ENCODE peak calls at places on chromosomes 1 and 21, in five cellular contexts. H is fibroblast of the conjunctiva; J is pulmonary artery endothelial cell; S is NCI-H1694; P is activated T-helper 1 cell treated with anti-CD3 and anti-CD28 coated beads, Interleukin-2, amount 50 U/mL, for 16 hours. C is an unnamed sample.
A peak's percentile ranks its signal among the peaks of the same experiment; 100 is the strongest.

GRCh38 chr1:43541721-43542401 is 11.2 kb downstream of the PTPRF start:
- DNase-seq in S (no peak), H (no peak), P (no peak), J (no peak), C (no peak)

GRCh38 chr1:184483101-184483813 is 96.4 kb downstream of the C1orf21 start:
- DNase-seq in S (no peak), H (peak; percentile 34), J (no peak), P (no peak), C (peak; percentile 49)

GRCh38 chr21:26453258-26453657 is 119.8 kb downstream of the CYYR1 start:
- DNase-seq in H (no peak), P (no peak), J (no peak), S (no peak), C (no peak)

GRCh38 chr1:185825556-185825955 is 91.4 kb downstream of the HMCN1 start:
- DNase-seq in J (no peak), S (no peak), P (no peak), H (peak; percentile 22), C (no peak)

GRCh38 chr1:209983953-209984352 is 45.9 kb downstream of the SYT14 start:
- DNase-seq in J (no peak), H (no peak), S (no peak), P (no peak), C (no peak)

GRCh38 chr21:36166705-36167104 is 10.1 kb downstream of the DOP1B start:
- DNase-seq in S (no peak), J (no peak), H (no peak), P (no peak), C (no peak)

GRCh38 chr1:153352523-153352922 is 3.9 kb upstream of the PGLYRP4 start:
- DNase-seq in H (peak; percentile 59), P (peak; percentile 23), J (no peak), S (peak; percentile 94), C (peak; percentile 14)

GRCh38 chr1:31764307-31765040 is at the start of gene ADGRB2:
- DNase-seq in H (no peak), P (no peak), J (no peak), S (no peak), C (no peak)

GRCh38 chr1:246182149-246182851 is 324.8 kb downstream of the SMYD3 start:
- DNase-seq in P (no peak), S (no peak), H (no peak), J (no peak), C (no peak)

GRCh38 chr1:204322329-204322868 is 37.3 kb downstream of the PLEKHA6 start:
- DNase-seq in P (no peak), J (no peak), H (no peak), S (no peak), C (no peak)

GRCh38 chr1:115495111-115495510 is 146.7 kb upstream of the VANGL1 start:
- DNase-seq in H (no peak), P (no peak), S (no peak), J (no peak), C (no peak)

GRCh38 chr1:31439276-31439675 is 26.3 kb downstream of the SERINC2 start:
- DNase-seq in J (no peak), H (no peak), S (no peak), P (no peak), C (no peak)

GRCh38 chr1:43451701-43452532 is 1.8 kb downstream of the HYI start:
- DNase-seq in H (no peak), S (no peak), P (no peak), J (no peak), C (no peak)

GRCh38 chr1:242185728-242186127 is 186.8 kb upstream of the MAP1LC3C start:
- DNase-seq in H (no peak), J (no peak), S (peak; percentile 99), P (no peak), C (no peak)

C was measured in non-pigmented ciliary epithelial cell.